ENCODE peak calls at places on chromosomes 11 and 22, in ten cellular contexts. Q is stomach; I is HAP-1; S is breast epithelium; H is lower lobe of right lung; V is colonic mucosa; L is CD8-positive, alpha-beta T cell; Y is Karpas-422; R is IMR-90; T is heart left ventricle. G is an unnamed sample. For H3K36me3, the result is how much of the 10 kb centered on the place peaks cover.

GRCh38 chr11:3052109-3052479 is 5.1 kb downstream of the CARS1 start:
- DNase-seq in I (no peak), S (no peak), L (no peak), T (no peak), H (no peak), V (no peak), R (no peak), Q (no peak), Y (peak), G (no peak)

GRCh38 chr11:57444362-57445074 is 15.8 kb upstream of the RTN4RL2 start:
- DNase-seq in Q (no peak), R (no peak), S (no peak), I (no peak), L (no peak), Y (no peak), T (no peak), V (peak), H (no peak), G (no peak)

GRCh38 chr11:75492181-75492820 is 33.4 kb downstream of the GDPD5 start:
- DNase-seq in V (no peak), S (no peak), R (peak), Y (peak), H (no peak), T (no peak), L (peak), I (no peak), Q (peak), G (no peak)

GRCh38 chr22:21866821-21867527 is 471 bp downstream of the MAPK1 start:
- DNase-seq in I (no peak), T (no peak), R (no peak), V (peak), Q (peak), L (peak), Y (peak), S (no peak), H (peak), G (peak)

GRCh38 chr11:57493507-57494503 is 21.7 kb downstream of the SLC43A1 start:
- DNase-seq in Y (peak), I (peak), Q (peak), S (peak), H (peak), V (peak), T (peak), R (peak), L (peak), G (peak)

GRCh38 chr22:25027052-25027525 is 74.6 kb downstream of the KIAA1671 start:
- DNase-seq in T (no peak), Y (no peak), V (peak), R (no peak), H (no peak), I (peak), Q (no peak), L (no peak), S (no peak), G (no peak)

GRCh38 chr22:24156146-24156914 is 25.0 kb upstream of the SUSD2 start:
- DNase-seq in Y (peak), S (no peak), Q (peak), L (peak), V (peak), I (no peak), R (peak), T (no peak), H (peak), G (no peak)

GRCh38 chr22:35918466-35918865 is 110.2 kb downstream of the RBFOX2 start:
- DNase-seq in Q (no peak), R (no peak), I (no peak), H (no peak), Y (no peak), S (no peak), V (no peak), L (no peak), T (no peak), G (no peak)

GRCh38 chr11:9606799-9607510 is 33.5 kb downstream of the WEE1 start:
- DNase-seq in L (no peak), Q (no peak), T (no peak), I (no peak), R (no peak), S (no peak), H (no peak), Y (peak), V (peak), G (no peak)

GRCh38 chr11:111305871-111306270 is 7.5 kb downstream of the POU2AF3 start:
- DNase-seq in Y (peak), S (no peak), V (no peak), H (no peak), R (no peak), T (no peak), Q (no peak), I (no peak), L (no peak), G (no peak)

GRCh38 chr22:39482768-39483167 is 19.3 kb upstream of the MIEF1 start:
- DNase-seq in L (no peak), I (no peak), Q (no peak), Y (no peak), S (no peak), V (no peak), T (no peak), R (peak), H (no peak), G (no peak)

GRCh38 chr22:39481595-39481994 is 20.5 kb upstream of the MIEF1 start:
- DNase-seq in V (no peak), L (no peak), S (no peak), R (no peak), H (no peak), Q (no peak), T (no peak), Y (no peak), I (no peak), G (no peak)

GRCh38 chr22:39478461-39478860 is 21.6 kb downstream of the MGAT3 start:
- DNase-seq in H (no peak), T (no peak), Q (peak), Y (no peak), I (no peak), S (no peak), V (no peak), L (no peak), R (peak), G (no peak)

GRCh38 chr22:39479254-39479653 is 22.4 kb downstream of the MGAT3 start:
- DNase-seq in Y (no peak), R (no peak), H (no peak), V (no peak), T (no peak), S (no peak), L (no peak), I (no peak), Q (no peak), G (no peak)

GRCh38 chr22:39481054-39481453 is 21.0 kb upstream of the MIEF1 start:
- DNase-seq in L (no peak), S (no peak), H (no peak), Q (no peak), I (no peak), V (no peak), R (no peak), Y (no peak), T (no peak), G (no peak)
- H3K36me3 ChIP-seq in L (under half), S (under half), H (under half), Q (under half), I (under half), V (under half), R (under half), Y (half or more), T (under half), G (under half)

DNA sequence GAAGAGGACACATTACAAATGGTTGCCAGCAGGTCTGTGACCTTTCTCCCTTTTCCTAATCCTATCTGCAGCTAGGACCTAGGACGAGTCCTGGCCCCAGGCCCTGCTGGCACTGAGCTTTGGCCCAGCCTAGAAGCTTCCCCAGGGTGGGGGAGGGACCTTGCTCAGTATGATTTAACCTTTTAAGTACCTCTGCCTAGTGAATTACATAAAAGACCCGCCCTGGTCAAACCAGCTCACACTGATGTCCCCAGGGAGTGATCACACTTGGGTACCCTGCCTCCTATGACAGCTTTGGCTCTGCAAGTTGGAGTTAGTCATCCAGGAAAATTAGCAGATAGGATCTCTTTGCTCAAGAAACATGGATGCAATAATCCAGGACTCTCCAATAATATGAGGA is 21.9 kb downstream of the ASCC2 start:
- DNase-seq in T (peak), L (no peak), I (no peak), H (no peak), Y (no peak), R (no peak), Q (no peak), V (no peak), S (no peak), G (no peak)
- H3K36me3 ChIP-seq in T (half or more), L (half or more), I (half or more), H (half or more), Y (under half), R (under half), Q (half or more), V (under half), S (under half), G (under half)

GRCh38 chr11:62612366-62613274 is at the start of the genes EML3 and ROM1:
- DNase-seq in T (peak), I (peak), S (peak), L (peak), Y (peak), R (peak), H (peak), Q (peak), V (peak), G (peak)
- H3K36me3 ChIP-seq in T (half or more), I (under half), S (under half), L (under half), Y (under half), R (under half), H (half or more), Q (half or more), V (under half), G (under half)

DNA sequence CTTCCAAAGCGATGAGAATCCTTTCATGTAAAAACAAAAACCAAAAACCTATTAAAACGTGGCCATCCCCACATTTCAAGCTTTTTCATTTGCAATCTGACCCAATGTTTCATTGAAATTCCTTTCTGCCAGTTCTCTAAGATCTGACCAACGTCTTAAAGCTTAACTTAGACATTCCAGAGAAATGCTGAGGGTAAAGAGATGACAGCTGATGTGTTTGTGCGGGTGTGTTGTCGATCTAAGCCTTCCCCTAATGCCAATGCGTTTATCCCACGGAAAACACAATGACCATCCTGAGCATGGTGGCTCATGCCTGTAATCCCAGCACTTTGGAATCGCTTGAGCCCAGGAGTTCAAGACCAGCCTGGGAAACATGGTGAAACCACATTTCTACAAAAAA is 6.4 kb upstream of the TESMIN start:
- DNase-seq in L (no peak), H (no peak), V (no peak), Y (no peak), S (no peak), R (no peak), I (no peak), Q (no peak), T (no peak), G (no peak)
- H3K36me3 ChIP-seq in L (under half), H (half or more), V (under half), Y (under half), S (under half), R (under half), I (under half), Q (half or more), T (half or more), G (under half)

GRCh38 chr11:65615229-65615949 is at the start of gene PCNX3:
- DNase-seq in S (peak), I (peak), T (peak), Q (peak), L (peak), Y (peak), H (peak), V (peak), R (peak), G (peak)
- H3K36me3 ChIP-seq in S (under half), I (under half), T (half or more), Q (half or more), L (under half), Y (under half), H (under half), V (under half), R (under half), G (under half)

G was measured in uterus.